ENCODE peak calls at places on chromosomes 12 and 14, in eight cellular contexts. G is endodermal cell, E is AG20443, A is upper lobe of left lung, D is B cell, J is GM20000, C is ELR, T is anterior cingulate cortex. V is an unnamed sample.

GRCh38 chr12:110337912-110338710 is 57.1 kb downstream of the ATP2A2 start:
- DNase-seq in C (no peak), A (no peak), E (no peak), D (no peak), T (no peak), J (no peak), G (peak), V (no peak)

GRCh38 chr12:101267111-101267510 is 12.8 kb upstream of the UTP20 start:
- DNase-seq in D (no peak), J (no peak), T (no peak), E (no peak), C (no peak), G (no peak), A (no peak), V (no peak)

GRCh38 chr14:90774316-90774715 is 41.9 kb downstream of the TTC7B start:
- DNase-seq in C (no peak), E (no peak), D (no peak), J (no peak), G (no peak), T (no peak), A (no peak), V (no peak)

GRCh38 chr12:127559349-127560040 is 707.5 kb upstream of the TMEM132C start:
- DNase-seq in C (peak), E (peak), G (peak), D (no peak), A (no peak), J (no peak), T (no peak), V (peak)

GRCh38 chr12:110689002-110689600 is at the start of gene HVCN1:
- DNase-seq in D (peak), E (peak), C (peak), A (peak), J (peak), G (peak), T (peak), V (peak)

GRCh38 chr14:104705340-104706047 is 16.1 kb downstream of the INF2 start:
- DNase-seq in D (no peak), T (no peak), G (no peak), J (no peak), A (peak), C (peak), E (no peak), V (no peak)

GRCh38 chr12:88207921-88208640 is 66.0 kb downstream of the TMTC3 start:
- DNase-seq in G (no peak), D (no peak), C (peak), T (no peak), A (no peak), E (peak), J (no peak), V (peak)

GRCh38 chr12:34393086-34393820 is 371.0 kb downstream of the ALG10 start:
- DNase-seq in A (peak), T (no peak), G (peak), C (no peak), D (peak), J (no peak), E (no peak), V (peak)

GRCh38 chr12:25835385-25835784 is 123.1 kb upstream of the RASSF8 start:
- DNase-seq in J (no peak), T (no peak), E (no peak), A (no peak), G (no peak), C (no peak), D (no peak), V (no peak)

GRCh38 chr12:132449565-132450390 is 40.2 kb upstream of the FBRSL1 start:
- DNase-seq in J (peak), A (no peak), C (no peak), T (no peak), E (no peak), G (no peak), D (peak), V (no peak)

GRCh38 chr14:76096257-76096656 is 55.5 kb upstream of the GPATCH2L start:
- DNase-seq in C (no peak), A (no peak), G (no peak), T (no peak), E (no peak), D (no peak), J (no peak), V (no peak)

GRCh38 chr12:6703631-6704030 is 3.0 kb upstream of the PIANP start:
- DNase-seq in A (no peak), G (peak), C (peak), D (no peak), J (peak), T (no peak), E (no peak), V (peak)

GRCh38 chr12:125983784-125984510 is 918.7 kb downstream of the AACS start:
- DNase-seq in D (no peak), J (no peak), E (no peak), C (no peak), T (no peak), G (peak), A (peak), V (peak)

GRCh38 chr14:47549886-47550285 is 125.5 kb downstream of the MDGA2 start:
- DNase-seq in T (no peak), E (no peak), D (no peak), G (no peak), J (no peak), A (no peak), C (no peak), V (no peak)

GRCh38 chr12:120724720-120725119 is 906 bp upstream of the ACADS start:
- DNase-seq in E (no peak), D (no peak), C (no peak), J (no peak), A (no peak), T (no peak), G (no peak), V (no peak)

GRCh38 chr14:40096968-40097367 is 664.7 kb upstream of the FBXO33 start:
- DNase-seq in A (no peak), D (no peak), C (no peak), G (no peak), T (no peak), E (no peak), J (no peak), V (no peak)

GRCh38 chr12:12661086-12661485 is 34.9 kb downstream of the GPR19 start:
- DNase-seq in J (no peak), E (peak), C (peak), G (no peak), T (no peak), A (no peak), D (no peak), V (peak)

GRCh38 chr12:20367731-20368652 is at the start of gene PDE3A:
- DNase-seq in C (peak), J (no peak), G (peak), E (peak), D (no peak), A (peak), T (peak), V (peak)

GRCh38 chr12:24695657-24696329 is 253.1 kb downstream of the BCAT1 start:
- DNase-seq in G (no peak), T (no peak), J (no peak), D (no peak), E (no peak), A (no peak), C (peak), V (no peak)

GRCh38 chr12:96237465-96238077 is 43.4 kb downstream of the ELK3 start:
- DNase-seq in E (peak), C (peak), T (no peak), G (peak), D (no peak), J (no peak), A (no peak), V (peak)

GRCh38 chr12:120885521-120885920 is 18.6 kb downstream of the SPPL3 start:
- DNase-seq in G (no peak), E (no peak), A (no peak), C (no peak), D (no peak), T (no peak), J (no peak), V (peak)

GRCh38 chr12:113088971-113089756 is 32.6 kb downstream of the DTX1 start:
- DNase-seq in E (no peak), D (no peak), C (no peak), A (peak), J (peak), G (no peak), T (no peak), V (no peak)

GRCh38 chr12:2959508-2960431 is 573 bp downstream of the TEAD4 start:
- DNase-seq in C (peak), T (no peak), E (peak), A (peak), J (peak), G (peak), D (peak), V (peak)

GRCh38 chr12:97404549-97404948 is 58.1 kb upstream of the RMST start:
- DNase-seq in J (peak), G (peak), E (peak), T (no peak), C (peak), A (no peak), D (peak), V (no peak)

GRCh38 chr12:95700316-95700785 is 90.2 kb downstream of the NTN4 start:
- DNase-seq in C (peak), T (no peak), J (peak), A (no peak), G (no peak), E (peak), D (no peak), V (peak)

GRCh38 chr14:61271552-61271951 is 9.6 kb downstream of the TMEM30B start:
- DNase-seq in C (no peak), G (no peak), E (no peak), T (no peak), A (no peak), D (no peak), J (no peak), V (no peak)

GRCh38 chr12:81992461-81992860 is 233.3 kb upstream of the PPFIA2 start:
- DNase-seq in A (no peak), J (no peak), E (no peak), T (no peak), G (peak), C (no peak), D (no peak), V (no peak)

GRCh38 chr14:31682768-31683167 is 121.6 kb downstream of the NUBPL start:
- DNase-seq in D (no peak), T (no peak), C (no peak), A (no peak), J (no peak), E (no peak), G (no peak), V (no peak)

GRCh38 chr12:80017261-80017870 is 82.0 kb upstream of the OTOGL start:
- DNase-seq in A (no peak), E (no peak), T (no peak), C (no peak), G (no peak), D (no peak), J (no peak), V (no peak)

GRCh38 chr12:29516431-29516875 is 19.0 kb upstream of the OVCH1 start:
- DNase-seq in C (no peak), E (no peak), J (no peak), T (no peak), D (no peak), A (no peak), G (no peak), V (no peak)

GRCh38 chr12:116982721-116983502 is 72.2 kb downstream of the FBXW8 start:
- DNase-seq in C (no peak), G (peak), D (no peak), A (no peak), T (no peak), J (no peak), E (peak), V (peak)

GRCh38 chr14:76937181-76938091 is 91.1 kb downstream of the IRF2BPL start:
- DNase-seq in C (peak), A (no peak), T (no peak), E (peak), J (no peak), G (peak), D (no peak), V (peak)

GRCh38 chr14:54369343-54369742 is 27.5 kb upstream of the CDKN3 start:
- DNase-seq in T (no peak), E (no peak), A (no peak), D (no peak), G (no peak), C (no peak), J (no peak), V (no peak)

GRCh38 chr12:24909667-24910066 is 39.2 kb downstream of the BCAT1 start:
- DNase-seq in D (no peak), J (no peak), C (peak), A (no peak), E (peak), G (no peak), T (no peak), V (peak)

GRCh38 chr12:30784508-30784907 is 29.8 kb upstream of the CAPRIN2 start:
- DNase-seq in D (no peak), T (no peak), A (no peak), C (no peak), J (no peak), E (no peak), G (no peak), V (no peak)

GRCh38 chr14:93975791-93976476 is 436 bp downstream of the ASB2 start:
- DNase-seq in J (peak), T (no peak), C (no peak), E (peak), D (no peak), G (no peak), A (no peak), V (peak)

GRCh38 chr12:105317942-105318614 is 12.4 kb upstream of the C12orf75 start:
- DNase-seq in T (no peak), A (no peak), G (no peak), J (no peak), D (no peak), E (no peak), C (peak), V (no peak)

GRCh38 chr14:21041676-21042433 is at the start of gene RNASE7:
- DNase-seq in G (no peak), E (peak), C (peak), A (no peak), J (no peak), D (no peak), T (no peak), V (peak)

GRCh38 chr12:1806301-1807106 is 13.9 kb upstream of the LRTM2 start:
- DNase-seq in E (peak), T (no peak), A (no peak), G (no peak), D (peak), C (no peak), J (no peak), V (no peak)